ENCODE peak calls at places on chromosomes 11 and 22, in four cellular contexts. S is foreskin fibroblast, N is neural crest cell, R is RPMI7951. C is an unnamed sample.

GRCh38 chr11:810040-810567 is 337 bp downstream of the RPLP2 start:
- DNase-seq in S (no peak), N (no peak), R (no peak), C (no peak)

GRCh38 chr22:49751968-49752597 is 75.6 kb downstream of the BRD1 start:
- DNase-seq in S (no peak), N (no peak), R (no peak), C (no peak)

GRCh38 chr11:121829159-121829643 is 286.8 kb downstream of the BLID start:
- DNase-seq in S (peak), N (no peak), R (peak), C (no peak)

GRCh38 chr22:30115705-30116104 is 35.4 kb downstream of the HORMAD2 start:
- DNase-seq in S (no peak), N (no peak), R (peak), C (no peak)

GRCh38 chr11:34564406-34564805 is 50.8 kb upstream of the ELF5 start:
- DNase-seq in S (no peak), N (no peak), R (no peak), C (no peak)

GRCh38 chr11:80297808-80298460 is 857.1 kb upstream of the TENM4 start:
- DNase-seq in S (no peak), N (no peak), R (peak), C (no peak)

GRCh38 chr11:36150986-36151385 is 138.2 kb downstream of the COMMD9 start:
- DNase-seq in S (peak), N (no peak), R (peak), C (no peak)

GRCh38 chr11:84316866-84317560 is 1030.8 kb upstream of the CCDC90B start:
- DNase-seq in S (no peak), N (no peak), R (no peak), C (peak)

GRCh38 chr11:87428266-87428665 is 390.5 kb downstream of the TMEM135 start:
- DNase-seq in S (peak), N (no peak), R (no peak), C (no peak)

GRCh38 chr11:126035718-126036117 is 26.9 kb downstream of the CDON start:
- DNase-seq in S (no peak), N (no peak), R (no peak), C (no peak)

GRCh38 chr22:40855960-40856512 is 403 bp downstream of the ST13 start:
- DNase-seq in S (no peak), N (no peak), R (peak), C (no peak)

GRCh38 chr11:108122166-108122628 is 830 bp downstream of the ACAT1 start:
- DNase-seq in S (peak), N (no peak), R (peak), C (no peak)

GRCh38 chr22:30413001-30413400 is 12.6 kb upstream of the MTFP1 start:
- DNase-seq in S (no peak), N (no peak), R (no peak), C (no peak)

GRCh38 chr11:10909141-10909883 is 51.5 kb upstream of the ZBED5 start:
- DNase-seq in S (no peak), N (no peak), R (peak), C (no peak)

GRCh38 chr11:63720611-63721010 is 39.3 kb downstream of the RTN3 start:
- DNase-seq in S (no peak), N (no peak), R (no peak), C (no peak)

GRCh38 chr11:16953620-16954019 is 60.6 kb downstream of the PLEKHA7 start:
- DNase-seq in S (no peak), N (no peak), R (no peak), C (no peak)

GRCh38 chr11:82988936-82989627 is 82.6 kb downstream of the RAB30 start:
- DNase-seq in S (peak), N (peak), R (peak), C (peak)

GRCh38 chr22:27238935-27239510 is 562.5 kb downstream of the MN1 start:
- DNase-seq in S (peak), N (no peak), R (peak), C (no peak)

GRCh38 chr11:1128333-1129142 is 29.2 kb upstream of the MUC5AC start:
- DNase-seq in S (no peak), N (no peak), R (no peak), C (no peak)

GRCh38 chr11:59097113-59097708 is 9.8 kb upstream of the FAM111B start:
- DNase-seq in S (peak), N (peak), R (peak), C (peak)

GRCh38 chr11:116867619-116868018 is 30.2 kb upstream of the APOA1 start:
- DNase-seq in S (no peak), N (no peak), R (no peak), C (no peak)

GRCh38 chr22:44168206-44168605 is 12.5 kb upstream of the PARVG start:
- DNase-seq in S (no peak), N (no peak), R (no peak), C (no peak)

GRCh38 chr22:41746563-41747400 is 47.5 kb downstream of the MEI1 start:
- DNase-seq in S (peak), N (peak), R (peak), C (peak)

GRCh38 chr11:110173775-110174644 is 80.8 kb downstream of the ZC3H12C start:
- DNase-seq in S (peak), N (peak), R (no peak), C (peak)

GRCh38 chr11:44028401-44028800 is 19.4 kb upstream of the ACCSL start:
- DNase-seq in S (no peak), N (no peak), R (no peak), C (no peak)

GRCh38 chr22:28978158-28978557 is 83.5 kb downstream of the C22orf31 start:
- DNase-seq in S (peak), N (no peak), R (peak), C (peak)

GRCh38 chr11:111691176-111691575 is 75.0 kb downstream of the PPP2R1B start:
- DNase-seq in S (no peak), N (no peak), R (no peak), C (no peak)

GRCh38 chr11:69837791-69838190 is 18.6 kb upstream of the FGF3 start:
- DNase-seq in S (no peak), N (no peak), R (no peak), C (peak)

GRCh38 chr11:130344846-130345245 is 30.1 kb upstream of the ZBTB44 start:
- DNase-seq in S (no peak), N (no peak), R (no peak), C (no peak)

GRCh38 chr11:93521086-93521485 is 22.1 kb downstream of the SMCO4 start:
- DNase-seq in S (no peak), N (no peak), R (no peak), C (no peak)

GRCh38 chr11:70494559-70495350 is 96.4 kb downstream of the CTTN start:
- DNase-seq in S (no peak), N (no peak), R (no peak), C (no peak)

GRCh38 chr22:40597541-40598453 is 38.7 kb downstream of the MRTFA start:
- DNase-seq in S (no peak), N (no peak), R (no peak), C (no peak)

GRCh38 chr11:114821626-114822025 is 143.3 kb downstream of the NXPE2 start:
- DNase-seq in S (no peak), N (no peak), R (peak), C (peak)

GRCh38 chr11:20038969-20039368 is 121.3 kb downstream of the DBX1 start:
- DNase-seq in S (no peak), N (no peak), R (no peak), C (no peak)

GRCh38 chr11:63705526-63705925 is 24.2 kb downstream of the RTN3 start:
- DNase-seq in S (no peak), N (no peak), R (no peak), C (no peak)

GRCh38 chr11:118913411-118914125 is 12.2 kb downstream of the BCL9L start:
- DNase-seq in S (no peak), N (no peak), R (no peak), C (no peak)

GRCh38 chr22:50107529-50107928 is 17.7 kb downstream of the MOV10L1 start:
- DNase-seq in S (no peak), N (no peak), R (no peak), C (no peak)

GRCh38 chr22:49633010-49633324 is 194.7 kb downstream of the BRD1 start:
- DNase-seq in S (no peak), N (no peak), R (no peak), C (no peak)

C was measured in dorsolateral prefrontal cortex.